ENCODE peak calls at places on chromosomes 2 and 18, in six cellular contexts. C is AG04450, R is AG08395, A is BJ, O is B cell, W is brain microvascular endothelial cell. Y is an unnamed sample.

GRCh38 chr2:54204476-54204875 is 51.6 kb downstream of the TSPYL6 start:
- DNase-seq in R (no peak), A (no peak), C (no peak), O (no peak), W (no peak), Y (peak)

GRCh38 chr2:455046-455705 is 167.3 kb upstream of the ALKAL2 start:
- DNase-seq in O (no peak), C (no peak), W (no peak), A (no peak), R (no peak), Y (no peak)

GRCh38 chr2:48107326-48107925 is 201.1 kb upstream of the FBXO11 start:
- DNase-seq in W (peak), R (peak), O (no peak), C (no peak), A (no peak), Y (peak)

GRCh38 chr2:219010162-219010756 is 17.0 kb upstream of the CRYBA2 start:
- DNase-seq in A (no peak), W (no peak), R (no peak), O (no peak), C (no peak), Y (no peak)

GRCh38 chr2:190334479-190335224 is 8.7 kb upstream of the INPP1 start:
- DNase-seq in R (no peak), A (no peak), C (no peak), W (no peak), O (no peak), Y (no peak)

GRCh38 chr2:212554233-212554632 is 15.6 kb upstream of the ERBB4 start:
- DNase-seq in C (no peak), O (no peak), W (no peak), R (no peak), A (no peak), Y (no peak)

GRCh38 chr18:75475228-75475627 is 47.7 kb upstream of the SMIM21 start:
- DNase-seq in R (peak), O (no peak), W (peak), A (peak), C (peak), Y (peak)

GRCh38 chr2:178679891-178680290 is 127.3 kb downstream of the TTN start:
- DNase-seq in C (no peak), R (no peak), W (no peak), A (no peak), O (no peak), Y (no peak)

GRCh38 chr2:37829202-37829601 is 95.9 kb upstream of the RMDN2 start:
- DNase-seq in A (peak), C (peak), O (no peak), W (peak), R (peak), Y (peak)

GRCh38 chr18:69944434-69944833 is 3.2 kb downstream of the CD226 start:
- DNase-seq in O (no peak), R (no peak), C (no peak), W (no peak), A (no peak), Y (no peak)

GRCh38 chr2:218733615-218734021 is 23.0 kb downstream of the TTLL4 start:
- DNase-seq in R (peak), A (no peak), C (no peak), W (peak), O (no peak), Y (peak)

GRCh38 chr2:14567561-14567960 is 65.0 kb upstream of the LRATD1 start:
- DNase-seq in O (no peak), W (peak), R (no peak), A (no peak), C (no peak), Y (no peak)

GRCh38 chr2:184599054-184599874 is 935 bp downstream of the ZNF804A start:
- DNase-seq in A (no peak), C (no peak), R (no peak), W (peak), O (peak), Y (no peak)

GRCh38 chr2:158507679-158508078 is 50.9 kb downstream of the PKP4 start:
- DNase-seq in A (no peak), R (no peak), O (no peak), W (no peak), C (no peak), Y (no peak)

GRCh38 chr2:183179156-183179555 is 54.9 kb downstream of the NUP35 start:
- DNase-seq in R (no peak), A (no peak), O (no peak), W (peak), C (no peak), Y (no peak)

GRCh38 chr2:2253139-2254016 is 77.7 kb downstream of the MYT1L start:
- DNase-seq in O (no peak), C (no peak), R (no peak), A (no peak), W (no peak), Y (no peak)

GRCh38 chr2:6824962-6825361 is 40.7 kb downstream of the CMPK2 start:
- DNase-seq in R (peak), A (peak), C (no peak), O (no peak), W (peak), Y (peak)

GRCh38 chr18:50987261-50987660 is 19.4 kb downstream of the ELAC1 start:
- DNase-seq in W (no peak), C (no peak), A (no peak), O (no peak), R (peak), Y (peak)

GRCh38 chr2:168632733-168633132 is 169.7 kb upstream of the NOSTRIN start:
- DNase-seq in R (peak), W (peak), C (no peak), A (peak), O (no peak), Y (no peak)

GRCh38 chr2:96169868-96170507 is 24.7 kb upstream of the DUSP2 start:
- DNase-seq in C (no peak), W (no peak), A (no peak), R (no peak), O (no peak), Y (no peak)

GRCh38 chr2:108941767-108942166 is 47.3 kb downstream of the EDAR start:
- DNase-seq in O (no peak), R (no peak), A (no peak), W (no peak), C (no peak), Y (no peak)

GRCh38 chr2:38603402-38604265 is 906 bp upstream of the HNRNPLL start:
- DNase-seq in A (no peak), W (peak), R (peak), C (no peak), O (peak), Y (peak)

GRCh38 chr18:46034230-46034629 is 37.8 kb downstream of the PSTPIP2 start:
- DNase-seq in C (no peak), W (peak), O (no peak), R (no peak), A (no peak), Y (no peak)

GRCh38 chr18:52499646-52500045 is 159.6 kb downstream of the DCC start:
- DNase-seq in C (no peak), A (no peak), R (no peak), O (no peak), W (no peak), Y (no peak)

GRCh38 chr2:17643031-17643615 is 102.6 kb downstream of the VSNL1 start:
- DNase-seq in C (peak), O (no peak), A (peak), W (peak), R (peak), Y (peak)

GRCh38 chr2:64455545-64455944 is 1.6 kb downstream of the LGALSL start:
- DNase-seq in O (no peak), W (no peak), R (no peak), A (no peak), C (no peak), Y (no peak)

GRCh38 chr2:43178055-43178598 is 48.3 kb downstream of the ZFP36L2 start:
- DNase-seq in O (no peak), A (no peak), R (no peak), W (no peak), C (no peak), Y (no peak)

GRCh38 chr2:128716371-128716770 is 397.7 kb upstream of the HS6ST1 start:
- DNase-seq in A (no peak), C (no peak), R (no peak), W (no peak), O (no peak), Y (no peak)

GRCh38 chr2:85413592-85414421 is 3.6 kb upstream of the CAPG start:
- DNase-seq in O (peak), R (peak), A (no peak), W (no peak), C (no peak), Y (peak)

GRCh38 chr2:39620067-39620466 is 45.6 kb upstream of the TMEM178A start:
- DNase-seq in W (peak), O (no peak), R (peak), C (peak), A (peak), Y (peak)

GRCh38 chr2:96134421-96134820 is 3.9 kb downstream of the ASTL start:
- DNase-seq in C (no peak), O (no peak), R (no peak), W (no peak), A (no peak), Y (no peak)

GRCh38 chr2:225534697-225535096 is 135.2 kb downstream of the NYAP2 start:
- DNase-seq in C (no peak), O (no peak), R (no peak), A (no peak), W (no peak), Y (peak)

GRCh38 chr2:124533226-124533954 is 508.3 kb downstream of the CNTNAP5 start:
- DNase-seq in R (no peak), O (no peak), C (no peak), W (no peak), A (no peak), Y (no peak)

GRCh38 chr2:133658020-133658903 is 90.0 kb upstream of the NCKAP5 start:
- DNase-seq in C (no peak), A (no peak), O (no peak), W (peak), R (no peak), Y (no peak)

GRCh38 chr2:22995576-22995975 is 389.4 kb upstream of the KLHL29 start:
- DNase-seq in A (no peak), C (no peak), O (no peak), W (no peak), R (no peak), Y (no peak)

GRCh38 chr18:34730774-34731173 is 20.7 kb downstream of the DTNA start:
- DNase-seq in W (no peak), A (no peak), O (no peak), R (no peak), C (no peak), Y (no peak)

GRCh38 chr2:96859338-96859649 is 1.5 kb upstream of the ANKRD39 start:
- DNase-seq in R (no peak), W (no peak), C (no peak), O (no peak), A (no peak), Y (no peak)

GRCh38 chr2:46701152-46701551 is 214.5 kb downstream of the MCFD2 start:
- DNase-seq in A (no peak), C (no peak), W (no peak), R (peak), O (no peak), Y (peak)

GRCh38 chr18:30568333-30568732 is 474.2 kb downstream of the DSC3 start:
- DNase-seq in R (no peak), W (no peak), A (no peak), O (no peak), C (no peak), Y (no peak)

GRCh38 chr2:71897145-71897495 is 250.5 kb downstream of the CYP26B1 start:
- DNase-seq in O (no peak), R (no peak), W (no peak), C (no peak), A (no peak), Y (no peak)

Y was measured in GM03348.